ENCODE peak calls at places on chromosomes 4 and X, in ten cellular contexts. M is naive thymus-derived CD4-positive, alpha-beta T cell; N is aorta; T is left lung; Q is thoracic aorta; K is IMR-90; X is astrocyte; Y is colonic mucosa; P is SK-N-SH; I is PC-3. G is an unnamed sample. For H3K9me3, the result is how much of the 10 kb centered on the place peaks cover.

GRCh38 chrX:91435465-91435864 is 826 bp downstream of the PABPC5 start:
- DNase-seq in K (no peak), I (no peak), Q (no peak), M (no peak), Y (no peak), X (no peak), N (peak), T (no peak), P (peak), G (no peak)

GRCh38 chrX:70176938-70177533 is at the start of gene DGAT2L6:
- DNase-seq in X (no peak), Q (no peak), I (no peak), T (no peak), P (no peak), Y (no peak), K (no peak), M (no peak), N (no peak), G (no peak)

GRCh38 chrX:15299945-15300851 is 15.2 kb downstream of the ASB11 start:
- DNase-seq in X (no peak), P (peak), Q (no peak), N (no peak), I (peak), T (no peak), K (peak), Y (no peak), M (no peak), G (no peak)

GRCh38 chrX:11887175-11887574 is 129.1 kb downstream of the MSL3 start:
- DNase-seq in Y (no peak), I (no peak), X (no peak), N (no peak), K (no peak), P (no peak), Q (no peak), T (no peak), M (no peak), G (no peak)

GRCh38 chr4:8732681-8733243 is 138.9 kb downstream of the HMX1 start:
- DNase-seq in Y (no peak), P (no peak), M (no peak), K (no peak), T (no peak), Q (no peak), I (no peak), N (no peak), X (no peak), G (no peak)

GRCh38 chrX:100642296-100642695 is 1.7 kb upstream of the SRPX2 start:
- DNase-seq in I (peak), K (no peak), M (no peak), X (no peak), N (no peak), Y (no peak), Q (no peak), P (no peak), T (no peak), G (no peak)

GRCh38 chr4:189506080-189506479 is 434.6 kb upstream of the FRG1 start:
- DNase-seq in K (no peak), T (no peak), Q (no peak), M (no peak), P (no peak), N (no peak), X (no peak), I (no peak), Y (no peak), G (no peak)

GRCh38 chr4:176964116-176964691 is 171.5 kb upstream of the VEGFC start:
- DNase-seq in P (no peak), Y (no peak), T (no peak), K (no peak), I (peak), X (no peak), Q (no peak), M (no peak), N (no peak), G (no peak)

GRCh38 chr4:8917321-8917811 is 45.7 kb upstream of the HMX1 start:
- DNase-seq in N (peak), P (no peak), I (no peak), T (peak), X (no peak), Q (no peak), K (no peak), M (no peak), Y (peak), G (no peak)

GRCh38 chr4:126533176-126533575 is 1099.6 kb upstream of the INTU start:
- DNase-seq in N (no peak), P (no peak), K (peak), T (no peak), Y (no peak), X (peak), M (no peak), Q (no peak), I (no peak), G (no peak)

GRCh38 chrX:68708503-68709290 is 61.2 kb downstream of the STARD8 start:
- DNase-seq in M (no peak), T (no peak), X (peak), K (no peak), P (no peak), I (no peak), Y (no peak), Q (no peak), N (no peak), G (no peak)

GRCh38 chr4:2416564-2417195 is 1.8 kb downstream of the ZFYVE28 start:
- DNase-seq in N (no peak), M (no peak), Q (no peak), P (peak), I (no peak), X (no peak), Y (peak), T (peak), K (no peak), G (no peak)

GRCh38 chr4:85527815-85528214 is 52.9 kb downstream of the ARHGAP24 start:
- DNase-seq in K (no peak), Y (no peak), Q (no peak), P (no peak), N (no peak), I (no peak), M (no peak), T (no peak), X (no peak), G (no peak)

GRCh38 chr4:133059117-133059516 is 90.0 kb upstream of the PCDH10 start:
- DNase-seq in K (no peak), M (no peak), Q (no peak), Y (no peak), N (no peak), X (no peak), P (no peak), I (no peak), T (no peak), G (no peak)

GRCh38 chr4:10347281-10347795 is 109.9 kb downstream of the ZNF518B start:
- DNase-seq in Q (no peak), N (no peak), M (no peak), X (no peak), T (no peak), P (no peak), I (no peak), Y (no peak), K (no peak), G (no peak)

GRCh38 chr4:152784490-152785195 is 4.9 kb downstream of the ARFIP1 start:
- DNase-seq in M (no peak), X (no peak), P (peak), I (peak), N (no peak), Y (no peak), T (no peak), Q (no peak), K (peak), G (no peak)

GRCh38 chr4:63302792-63303191 is 1106.5 kb downstream of the TECRL start:
- DNase-seq in T (no peak), I (no peak), X (no peak), P (no peak), M (no peak), Q (no peak), Y (no peak), N (no peak), K (no peak), G (no peak)

GRCh38 chr4:7771541-7772507 is 167.8 kb downstream of the AFAP1 start:
- DNase-seq in Y (peak), T (no peak), I (no peak), X (no peak), P (peak), Q (no peak), N (peak), M (no peak), K (no peak), G (no peak)

GRCh38 chr4:69753666-69754065 is 6.8 kb downstream of the SULT1B1 start:
- DNase-seq in X (peak), N (no peak), I (peak), M (no peak), Q (no peak), Y (no peak), K (peak), T (no peak), P (no peak), G (no peak)

GRCh38 chr4:124437853-124438495 is 274.6 kb downstream of the ANKRD50 start:
- DNase-seq in I (peak), K (no peak), N (no peak), T (no peak), Y (no peak), M (no peak), Q (no peak), P (no peak), X (no peak), G (no peak)

GRCh38 chr4:7187297-7187592 is 5.1 kb upstream of the SORCS2 start:
- DNase-seq in K (no peak), T (peak), P (no peak), M (no peak), Y (no peak), X (no peak), Q (no peak), I (no peak), N (peak), G (no peak)

GRCh38 chr4:24921491-24921890 is 8.6 kb upstream of the CCDC149 start:
- DNase-seq in X (no peak), N (no peak), M (no peak), K (no peak), Y (no peak), T (no peak), P (no peak), I (no peak), Q (no peak), G (no peak)

GRCh38 chrX:154471870-154472684 is 7.0 kb downstream of the LAGE3 start:
- DNase-seq in X (no peak), Y (no peak), I (no peak), T (no peak), K (no peak), N (no peak), Q (no peak), P (no peak), M (no peak), G (no peak)

GRCh38 chr4:82833696-82834313 is 35.2 kb upstream of the SCD5 start:
- DNase-seq in I (peak), X (peak), Q (no peak), K (peak), M (no peak), N (no peak), Y (peak), P (no peak), T (no peak), G (no peak)

GRCh38 chrX:11109968-11110367 is 1.2 kb upstream of the HCCS start:
- DNase-seq in X (no peak), K (no peak), I (no peak), N (no peak), M (no peak), Q (no peak), P (no peak), T (no peak), Y (no peak), G (no peak)

GRCh38 chrX:130704053-130705038 is 198.7 kb downstream of the ENOX2 start:
- DNase-seq in N (no peak), Y (no peak), I (peak), P (no peak), T (no peak), X (peak), M (no peak), K (peak), Q (no peak), G (no peak)

GRCh38 chr4:25859429-25860148 is 3.2 kb downstream of the SEL1L3 start:
- DNase-seq in I (no peak), X (peak), Y (no peak), T (no peak), M (peak), Q (no peak), P (peak), K (no peak), N (no peak), G (peak)

GRCh38 chrX:46125139-46125538 is 420.1 kb downstream of the ZNF674 start:
- DNase-seq in N (no peak), Q (no peak), M (no peak), P (no peak), Y (no peak), K (no peak), X (no peak), I (no peak), T (no peak), G (no peak)

GRCh38 chrX:50813843-50814661 is at the start of gene SHROOM4:
- DNase-seq in N (peak), Y (peak), Q (no peak), I (no peak), K (peak), X (peak), M (no peak), P (peak), T (peak), G (no peak)

GRCh38 chrX:144275403-144275802 is 391.5 kb downstream of the UBE2NL start:
- DNase-seq in M (no peak), I (peak), P (no peak), T (no peak), N (no peak), K (no peak), Q (no peak), X (no peak), Y (no peak), G (no peak)

GRCh38 chrX:144275826-144276225 is 392.0 kb downstream of the UBE2NL start:
- DNase-seq in K (no peak), Y (no peak), M (no peak), N (no peak), X (no peak), I (no peak), P (no peak), Q (no peak), T (no peak), G (no peak)
- H3K9me3 ChIP-seq in K (under half), Y (under half), M (under half), N (under half), X (under half), I (under half), P (under half), Q (under half), T (under half), G (under half)

GRCh38 chr4:53196872-53197759 is 168.7 kb downstream of the SCFD2 start:
- DNase-seq in N (no peak), X (peak), P (peak), M (peak), Q (no peak), I (peak), T (no peak), Y (no peak), K (peak), G (no peak)

GRCh38 chr4:53193111-53193510 is 172.8 kb downstream of the SCFD2 start:
- DNase-seq in M (no peak), K (peak), X (no peak), Y (no peak), N (no peak), P (no peak), I (no peak), Q (no peak), T (no peak), G (no peak)

GRCh38 chr4:53194727-53195126 is 171.1 kb downstream of the SCFD2 start:
- DNase-seq in Y (no peak), I (no peak), K (no peak), P (peak), Q (no peak), T (peak), M (no peak), X (no peak), N (no peak), G (no peak)

GRCh38 chr4:53197760-53198150 is 168.1 kb downstream of the SCFD2 start:
- DNase-seq in P (no peak), M (no peak), I (no peak), T (no peak), N (no peak), Q (no peak), X (no peak), K (no peak), Y (no peak), G (no peak)

DNA sequence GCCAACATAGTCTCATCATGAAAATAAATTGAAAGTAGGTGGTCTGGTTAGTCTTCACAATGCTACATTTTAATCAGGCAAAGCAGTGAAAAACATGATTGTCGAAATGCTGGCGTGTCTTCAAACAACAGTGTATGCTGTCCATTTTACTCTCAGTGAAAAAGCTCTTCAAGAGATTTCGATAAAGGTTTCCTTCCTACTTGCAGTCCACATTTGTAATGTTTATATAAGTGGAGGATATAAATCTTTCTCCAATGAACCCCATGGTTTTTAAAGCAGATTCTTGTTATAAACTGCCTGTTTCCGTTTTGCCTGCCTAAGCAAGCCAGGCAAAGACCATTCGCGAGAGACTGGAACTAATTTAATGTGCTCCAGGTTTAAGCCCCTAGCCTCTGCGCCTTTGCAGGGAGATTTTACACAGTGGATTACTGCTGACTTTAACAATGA is 169.6 kb downstream of the SCFD2 start:
- DNase-seq in Y (no peak), N (no peak), P (peak), X (no peak), M (no peak), K (peak), T (no peak), Q (no peak), I (no peak), G (no peak)
- H3K4me3 ChIP-seq in Y (no peak), N (no peak), P (peak), X (no peak), M (no peak), K (peak), T (no peak), Q (no peak), I (no peak), G (no peak)

GRCh38 chrX:119419898-119420297 is 20.8 kb downstream of the SLC25A43 start:
- DNase-seq in I (no peak), Q (no peak), N (no peak), X (no peak), K (no peak), T (no peak), M (no peak), P (no peak), Y (no peak), G (no peak)
- H3K27ac ChIP-seq in I (no peak), Q (no peak), N (no peak), X (no peak), K (no peak), T (no peak), M (no peak), P (no peak), Y (no peak), G (no peak)

GRCh38 chr4:108794136-108794535 is 31.3 kb upstream of the ETNPPL start:
- DNase-seq in K (peak), M (no peak), X (peak), I (no peak), Y (no peak), P (no peak), Q (no peak), T (no peak), N (no peak), G (no peak)

GRCh38 chr4:108799335-108799734 is 36.5 kb upstream of the ETNPPL start:
- DNase-seq in N (no peak), T (no peak), P (no peak), X (no peak), I (no peak), Y (no peak), M (no peak), K (no peak), Q (no peak), G (no peak)

GRCh38 chr4:108793413-108793812 is 30.6 kb upstream of the ETNPPL start:
- DNase-seq in P (no peak), Y (no peak), M (no peak), K (no peak), Q (no peak), X (peak), T (no peak), I (no peak), N (no peak), G (no peak)

GRCh38 chr4:108796173-108796572 is 33.3 kb upstream of the ETNPPL start:
- DNase-seq in Q (no peak), N (no peak), K (no peak), T (no peak), P (no peak), M (no peak), X (no peak), Y (no peak), I (no peak), G (no peak)

DNA sequence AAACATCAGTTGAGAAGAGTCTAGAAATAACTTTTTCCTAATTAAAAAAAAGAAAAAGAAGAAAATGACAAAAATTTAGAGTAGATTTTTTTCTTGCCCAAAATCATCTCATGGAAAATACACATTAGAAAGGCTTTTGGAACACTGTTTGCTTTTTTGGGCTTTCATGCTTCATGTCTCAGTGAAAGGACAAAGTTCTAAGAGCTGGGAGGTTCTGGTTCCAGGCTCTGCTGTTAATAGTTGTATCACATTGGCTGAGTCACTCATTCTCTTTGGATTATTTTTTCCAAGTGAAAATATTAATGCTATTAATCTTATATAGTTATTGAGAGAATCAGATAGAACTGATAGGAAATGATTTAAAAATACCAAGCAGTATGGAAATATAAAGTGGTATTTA is 32.9 kb upstream of the ETNPPL start:
- DNase-seq in X (no peak), M (no peak), N (no peak), K (no peak), Y (no peak), Q (no peak), I (no peak), P (no peak), T (no peak), G (no peak)
- H3K9me3 ChIP-seq in X (under half), M (under half), N (under half), K (under half), Y (under half), Q (under half), I (under half), P (under half), T (under half), G (under half)